ENCODE peak calls at places on chromosome 4, in nine cellular contexts. N, W, F, H, K, L, D, P and U are unnamed samples.

GRCh38 chr4:27836505-27836904 is 975.9 kb downstream of the STIM2 start:
- DNase-seq in N (no peak), W (no peak), F (no peak), H (no peak), K (no peak), L (no peak), D (no peak), P (no peak), U (no peak)

GRCh38 chr4:158172558-158173258 is at the start of gene GASK1B:
- DNase-seq in N (no peak), W (peak), F (no peak), H (no peak), K (peak), L (peak), D (peak), P (no peak), U (no peak)

GRCh38 chr4:107710493-107711459 is 9.3 kb downstream of the PAPSS1 start:
- DNase-seq in N (no peak), W (no peak), F (no peak), H (no peak), K (no peak), L (no peak), D (no peak), P (no peak), U (no peak)

GRCh38 chr4:13328591-13328990 is 155.5 kb downstream of the RAB28 start:
- DNase-seq in N (no peak), W (no peak), F (no peak), H (no peak), K (no peak), L (no peak), D (no peak), P (no peak), U (no peak)

GRCh38 chr4:23060776-23061175 is 368.0 kb downstream of the GBA3 start:
- DNase-seq in N (no peak), W (no peak), F (no peak), H (no peak), K (no peak), L (no peak), D (no peak), P (no peak), U (no peak)

GRCh38 chr4:139453041-139453370 is 915 bp upstream of the RAB33B start:
- DNase-seq in N (no peak), W (peak), F (no peak), H (no peak), K (no peak), L (peak), D (no peak), P (peak), U (peak)

GRCh38 chr4:39655206-39655605 is 16.5 kb upstream of the SMIM14 start:
- DNase-seq in N (no peak), W (no peak), F (no peak), H (no peak), K (no peak), L (no peak), D (no peak), P (no peak), U (no peak)

GRCh38 chr4:87057835-87058234 is 123.0 kb downstream of the AFF1 start:
- DNase-seq in N (no peak), W (no peak), F (no peak), H (no peak), K (no peak), L (no peak), D (no peak), P (no peak), U (no peak)

GRCh38 chr4:2771264-2771663 is 15.1 kb upstream of the TNIP2 start:
- DNase-seq in N (no peak), W (no peak), F (no peak), H (no peak), K (no peak), L (no peak), D (no peak), P (no peak), U (no peak)

GRCh38 chr4:8592366-8593267 is at the start of gene CPZ:
- DNase-seq in N (no peak), W (no peak), F (peak), H (peak), K (no peak), L (no peak), D (peak), P (no peak), U (no peak)

GRCh38 chr4:13348216-13348615 is 135.9 kb downstream of the RAB28 start:
- DNase-seq in N (no peak), W (no peak), F (no peak), H (no peak), K (no peak), L (no peak), D (no peak), P (no peak), U (no peak)

GRCh38 chr4:47031713-47032404 is 492 bp downstream of the GABRB1 start:
- DNase-seq in N (no peak), W (no peak), F (no peak), H (no peak), K (no peak), L (no peak), D (no peak), P (no peak), U (no peak)

GRCh38 chr4:88771883-88772450 is 74.3 kb upstream of the NAP1L5 start:
- DNase-seq in N (no peak), W (no peak), F (no peak), H (no peak), K (no peak), L (no peak), D (no peak), P (no peak), U (no peak)

GRCh38 chr4:16092682-16093319 is 9.0 kb upstream of the PROM1 start:
- DNase-seq in N (no peak), W (no peak), F (no peak), H (no peak), K (no peak), L (no peak), D (peak), P (no peak), U (no peak)

GRCh38 chr4:42216569-42216968 is 64.1 kb upstream of the BEND4 start:
- DNase-seq in N (no peak), W (no peak), F (no peak), H (no peak), K (no peak), L (no peak), D (no peak), P (no peak), U (no peak)

GRCh38 chr4:82661601-82662000 is 99.8 kb upstream of the TMEM150C start:
- DNase-seq in N (no peak), W (no peak), F (no peak), H (no peak), K (no peak), L (no peak), D (no peak), P (no peak), U (no peak)

GRCh38 chr4:147325566-147325965 is 155.3 kb upstream of the EDNRA start:
- DNase-seq in N (no peak), W (no peak), F (no peak), H (no peak), K (no peak), L (no peak), D (no peak), P (no peak), U (no peak)

GRCh38 chr4:154579927-154580326 is 10.6 kb downstream of the FGA start:
- DNase-seq in N (no peak), W (no peak), F (no peak), H (no peak), K (no peak), L (no peak), D (no peak), P (no peak), U (no peak)

GRCh38 chr4:4730214-4730613 is 129.3 kb upstream of the MSX1 start:
- DNase-seq in N (no peak), W (no peak), F (no peak), H (no peak), K (no peak), L (no peak), D (no peak), P (no peak), U (no peak)

GRCh38 chr4:76606662-76607265 is 171.7 kb downstream of the SHROOM3 start:
- DNase-seq in N (no peak), W (no peak), F (no peak), H (no peak), K (no peak), L (peak), D (no peak), P (no peak), U (no peak)

GRCh38 chr4:1881709-1882108 is 10.5 kb downstream of the NSD2 start:
- DNase-seq in N (no peak), W (no peak), F (no peak), H (no peak), K (no peak), L (no peak), D (no peak), P (no peak), U (no peak)

GRCh38 chr4:138765442-138765841 is 250.1 kb upstream of the NOCT start:
- DNase-seq in N (no peak), W (no peak), F (no peak), H (no peak), K (no peak), L (no peak), D (no peak), P (no peak), U (no peak)

GRCh38 chr4:25823632-25824031 is 39.2 kb downstream of the SEL1L3 start:
- DNase-seq in N (no peak), W (no peak), F (no peak), H (no peak), K (no peak), L (no peak), D (no peak), P (no peak), U (no peak)

GRCh38 chr4:111136438-111136837 is 513.6 kb upstream of the PITX2 start:
- DNase-seq in N (no peak), W (peak), F (no peak), H (no peak), K (no peak), L (no peak), D (no peak), P (no peak), U (no peak)
- TF ChIP-seq CTCF in N (no peak), W (no peak), F (no peak), H (no peak), K (peak), L (no peak), D (peak), P (peak), U (no peak)

GRCh38 chr4:159227984-159228383 is 125.1 kb downstream of the RAPGEF2 start:
- DNase-seq in N (peak), W (peak), F (no peak), H (no peak), K (peak), L (no peak), D (peak), P (no peak), U (peak)
- TF ChIP-seq CTCF in N (no peak), W (no peak), F (peak), H (no peak), K (peak), L (no peak), D (no peak), P (no peak), U (peak)

GRCh38 chr4:45442466-45442865 is 681.4 kb downstream of the GABRG1 start:
- DNase-seq in N (no peak), W (peak), F (no peak), H (peak), K (no peak), L (peak), D (no peak), P (no peak), U (no peak)
- TF ChIP-seq CTCF in N (peak), W (no peak), F (peak), H (peak), K (peak), L (peak), D (peak), P (peak), U (peak)

DNA sequence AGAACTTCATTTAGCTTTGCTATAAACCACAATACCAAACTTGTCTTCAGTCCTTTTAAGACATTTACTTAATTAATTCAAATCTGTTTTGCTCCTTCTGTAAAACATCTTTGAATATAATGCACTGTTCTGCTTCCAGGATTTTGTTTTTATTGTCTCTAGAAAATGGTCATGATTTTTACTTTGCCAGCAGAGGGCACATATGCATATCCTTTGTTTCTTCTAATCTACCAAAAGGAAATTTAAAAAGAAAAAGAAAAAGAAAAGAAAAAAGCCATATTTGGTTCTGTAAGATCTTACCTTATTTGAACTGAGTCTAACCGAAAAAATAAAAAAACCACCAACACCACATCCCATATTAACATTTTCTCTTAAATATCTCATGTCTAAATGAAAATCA is 101.9 kb upstream of the CCSER1 start:
- DNase-seq in N (no peak), W (peak), F (no peak), H (no peak), K (no peak), L (no peak), D (no peak), P (no peak), U (no peak)
- TF ChIP-seq CTCF in N (peak), W (peak), F (peak), H (peak), K (peak), L (peak), D (peak), P (no peak), U (peak)

GRCh38 chr4:14837860-14838259 is 164.4 kb upstream of the CPEB2 start:
- DNase-seq in N (no peak), W (peak), F (no peak), H (no peak), K (no peak), L (no peak), D (peak), P (no peak), U (no peak)

GRCh38 chr4:14844059-14844458 is 158.2 kb upstream of the CPEB2 start:
- DNase-seq in N (no peak), W (no peak), F (no peak), H (no peak), K (no peak), L (no peak), D (no peak), P (no peak), U (no peak)

GRCh38 chr4:14842964-14843630 is 159.2 kb upstream of the CPEB2 start:
- DNase-seq in N (no peak), W (no peak), F (no peak), H (no peak), K (no peak), L (no peak), D (no peak), P (no peak), U (no peak)

DNA sequence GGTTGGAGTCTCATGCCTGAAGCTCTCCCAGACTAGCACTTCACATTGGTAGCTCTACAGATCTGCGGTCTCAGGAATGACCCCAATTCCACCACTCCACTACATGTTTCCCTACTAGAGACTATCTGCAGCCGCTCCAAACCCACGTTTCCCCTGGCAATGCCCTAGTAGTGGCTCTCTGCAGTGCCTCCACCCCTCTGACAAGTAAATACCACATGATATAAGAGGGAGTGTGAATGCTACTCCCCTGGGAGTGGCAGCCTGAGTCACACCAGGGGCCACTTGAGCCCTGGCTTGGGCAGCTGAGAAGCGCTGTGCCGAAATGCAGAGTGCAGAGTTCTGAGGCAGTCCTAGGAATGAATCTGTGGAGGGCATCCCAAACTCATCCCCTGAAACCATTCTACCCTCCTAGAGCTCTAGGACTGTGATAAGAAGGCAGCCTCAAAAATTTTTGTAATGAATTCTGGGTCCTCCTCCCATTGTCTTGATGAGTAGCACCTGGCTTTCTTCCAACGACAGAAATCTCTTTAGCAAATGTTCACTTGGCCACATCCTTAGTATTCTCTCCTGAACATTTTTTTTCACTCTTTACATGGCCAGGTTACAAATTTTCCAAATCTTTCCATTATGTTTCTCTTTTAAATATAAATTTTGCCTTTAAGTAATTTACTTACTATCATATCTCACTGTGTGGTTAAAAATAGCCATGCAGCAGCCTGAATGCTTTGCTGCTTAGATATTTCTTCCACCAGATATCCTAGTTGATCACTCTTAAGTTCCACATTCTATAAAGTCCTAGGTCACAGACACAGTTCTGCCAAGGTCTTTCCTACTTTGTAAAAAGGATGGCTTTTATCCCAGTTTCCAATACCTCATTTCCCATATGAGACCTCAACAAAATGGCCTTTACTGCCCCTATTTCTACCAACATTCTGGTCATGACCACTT is 160.2 kb upstream of the CPEB2 start:
- DNase-seq in N (peak), W (peak), F (peak), H (no peak), K (no peak), L (no peak), D (no peak), P (no peak), U (no peak)
- TF ChIP-seq CTCF in N (no peak), W (no peak), F (no peak), H (no peak), K (no peak), L (no peak), D (no peak), P (no peak), U (no peak)

GRCh38 chr4:122140834-122141233 is 11.3 kb upstream of the BLTP1 start:
- DNase-seq in N (no peak), W (no peak), F (no peak), H (no peak), K (no peak), L (no peak), D (no peak), P (no peak), U (no peak)

GRCh38 chr4:122142687-122143086 is 9.4 kb upstream of the BLTP1 start:
- DNase-seq in N (no peak), W (no peak), F (no peak), H (no peak), K (no peak), L (no peak), D (no peak), P (no peak), U (no peak)

GRCh38 chr4:122139139-122139538 is 13.0 kb upstream of the BLTP1 start:
- DNase-seq in N (no peak), W (no peak), F (no peak), H (no peak), K (no peak), L (no peak), D (no peak), P (no peak), U (no peak)
- TF ChIP-seq CTCF in N (no peak), W (no peak), F (no peak), H (no peak), K (no peak), L (no peak), D (no peak), P (no peak), U (no peak)

DNA sequence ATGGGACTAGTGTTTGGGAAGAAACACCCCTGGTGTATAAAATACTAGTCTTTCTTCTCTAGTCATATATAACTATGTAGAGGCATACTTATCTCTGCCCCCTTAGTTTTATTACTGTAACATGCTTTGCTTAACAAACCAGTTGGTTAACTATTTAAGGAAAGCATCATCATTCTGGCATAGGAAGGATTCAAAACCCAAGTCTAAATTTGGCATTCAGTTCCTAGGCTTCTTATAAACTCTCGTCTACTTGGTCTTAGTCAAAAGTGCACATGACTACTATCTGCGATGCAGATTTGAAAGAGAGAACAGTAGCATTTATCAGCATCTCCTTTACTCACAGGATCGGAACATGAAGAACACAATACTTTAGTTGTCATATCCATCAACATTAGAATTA is 111.3 kb downstream of the MFAP3L start:
- DNase-seq in N (no peak), W (no peak), F (no peak), H (no peak), K (no peak), L (no peak), D (no peak), P (no peak), U (no peak)
- TF ChIP-seq CTCF in N (no peak), W (no peak), F (no peak), H (no peak), K (no peak), L (no peak), D (no peak), P (no peak), U (no peak)